ENCODE peak calls at places on chromosomes 4 and X, in nine cellular contexts. One of them, this sample, is unnamed.

GRCh38 chr4:183873389-183874185 is 31.5 kb upstream of the STOX2 start:
- DNase-seq in K562: no peak
- DNase-seq in stimulated activated CD4-positive, alpha-beta T cell treated with anti-CD3 and anti-CD28 coated beads, Interleukin-4, amount 100 ng/mL, for 48 hours: no peak
- DNase-seq in tibial artery: no peak
- DNase-seq in GM03348: no peak
- DNase-seq in activated CD4-positive, alpha-beta T cell treated with anti-CD3 and anti-CD28 coated beads for 1 hour: no peak
- DNase-seq in AG10803: no peak
- DNase-seq in SW 1271: no peak
- DNase-seq in NCI-H526: no peak
- DNase-seq in this sample: no peak

GRCh38 chr4:17497890-17498523 is 13.9 kb downstream of the QDPR start:
- DNase-seq in activated CD4-positive, alpha-beta T cell treated with anti-CD3 and anti-CD28 coated beads for 1 hour: no peak
- DNase-seq in stimulated activated CD4-positive, alpha-beta T cell treated with anti-CD3 and anti-CD28 coated beads, Interleukin-4, amount 100 ng/mL, for 48 hours: no peak
- DNase-seq in SW 1271: no peak
- DNase-seq in NCI-H526: no peak
- DNase-seq in GM03348: no peak
- DNase-seq in tibial artery: no peak
- DNase-seq in AG10803: no peak
- DNase-seq in K562: no peak
- DNase-seq in this sample: no peak

GRCh38 chr4:40613456-40613855 is 16.2 kb downstream of the RBM47 start:
- DNase-seq in GM03348: no peak
- DNase-seq in tibial artery: no peak
- DNase-seq in K562: no peak
- DNase-seq in activated CD4-positive, alpha-beta T cell treated with anti-CD3 and anti-CD28 coated beads for 1 hour: no peak
- DNase-seq in NCI-H526: no peak
- DNase-seq in AG10803: peak; percentile 48
- DNase-seq in stimulated activated CD4-positive, alpha-beta T cell treated with anti-CD3 and anti-CD28 coated beads, Interleukin-4, amount 100 ng/mL, for 48 hours: no peak
- DNase-seq in SW 1271: no peak
- DNase-seq in this sample: no peak

GRCh38 chr4:26124753-26125236 is 196.0 kb upstream of the RBPJ start:
- DNase-seq in stimulated activated CD4-positive, alpha-beta T cell treated with anti-CD3 and anti-CD28 coated beads, Interleukin-4, amount 100 ng/mL, for 48 hours: no peak
- DNase-seq in activated CD4-positive, alpha-beta T cell treated with anti-CD3 and anti-CD28 coated beads for 1 hour: no peak
- DNase-seq in SW 1271: peak; percentile 3
- DNase-seq in AG10803: peak; percentile 30
- DNase-seq in K562: peak; percentile 19
- DNase-seq in GM03348: peak; percentile 27
- DNase-seq in tibial artery: no peak
- DNase-seq in NCI-H526: no peak
- DNase-seq in this sample: no peak

GRCh38 chr4:177761692-177762091 is 319.5 kb upstream of the AGA start:
- DNase-seq in NCI-H526: no peak
- DNase-seq in AG10803: no peak
- DNase-seq in GM03348: no peak
- DNase-seq in stimulated activated CD4-positive, alpha-beta T cell treated with anti-CD3 and anti-CD28 coated beads, Interleukin-4, amount 100 ng/mL, for 48 hours: no peak
- DNase-seq in K562: no peak
- DNase-seq in activated CD4-positive, alpha-beta T cell treated with anti-CD3 and anti-CD28 coated beads for 1 hour: no peak
- DNase-seq in SW 1271: no peak
- DNase-seq in tibial artery: peak; percentile 31
- DNase-seq in this sample: no peak

GRCh38 chr4:109290918-109291317 is 11.5 kb downstream of the COL25A1 start:
- DNase-seq in stimulated activated CD4-positive, alpha-beta T cell treated with anti-CD3 and anti-CD28 coated beads, Interleukin-4, amount 100 ng/mL, for 48 hours: no peak
- DNase-seq in NCI-H526: no peak
- DNase-seq in tibial artery: no peak
- DNase-seq in SW 1271: no peak
- DNase-seq in K562: no peak
- DNase-seq in GM03348: no peak
- DNase-seq in AG10803: no peak
- DNase-seq in activated CD4-positive, alpha-beta T cell treated with anti-CD3 and anti-CD28 coated beads for 1 hour: no peak
- DNase-seq in this sample: no peak

GRCh38 chrX:130529531-130529930 is 127.7 kb downstream of the RBMX2 start:
- DNase-seq in GM03348: no peak
- DNase-seq in activated CD4-positive, alpha-beta T cell treated with anti-CD3 and anti-CD28 coated beads for 1 hour: no peak
- DNase-seq in SW 1271: no peak
- DNase-seq in K562: no peak
- DNase-seq in tibial artery: no peak
- DNase-seq in stimulated activated CD4-positive, alpha-beta T cell treated with anti-CD3 and anti-CD28 coated beads, Interleukin-4, amount 100 ng/mL, for 48 hours: no peak
- DNase-seq in AG10803: no peak
- DNase-seq in NCI-H526: no peak
- DNase-seq in this sample: no peak

GRCh38 chr4:60485279-60485678 is 714.8 kb upstream of the ADGRL3 start:
- DNase-seq in tibial artery: no peak
- DNase-seq in AG10803: no peak
- DNase-seq in SW 1271: peak; percentile 42
- DNase-seq in stimulated activated CD4-positive, alpha-beta T cell treated with anti-CD3 and anti-CD28 coated beads, Interleukin-4, amount 100 ng/mL, for 48 hours: no peak
- DNase-seq in K562: no peak
- DNase-seq in GM03348: no peak
- DNase-seq in activated CD4-positive, alpha-beta T cell treated with anti-CD3 and anti-CD28 coated beads for 1 hour: no peak
- DNase-seq in NCI-H526: no peak
- DNase-seq in this sample: no peak